ENCODE peak calls at places on chromosomes 5 and 9, in nine cellular contexts. B is K562, V is A549, K is GM12878, F is HCT116, U is SK-N-SH, Z is Panc1, D is HepG2, W is HL-60. Y is an unnamed sample.

GRCh38 chr9:133731876-133732321 is 6.3 kb downstream of the SARDH start:
- DNase-seq in V (peak; percentile 63), Z (no peak), K (no peak), W (no peak), D (peak; percentile 60), B (peak; percentile 61), U (peak; percentile 81), F (peak; percentile 49), Y (peak; percentile 83)

GRCh38 chr9:98101868-98102273 is 17.2 kb downstream of the TRIM14 start:
- DNase-seq in Z (no peak), D (no peak), F (no peak), U (no peak), V (no peak), W (peak; percentile 92), K (peak; percentile 99), B (no peak), Y (peak; percentile 62)

GRCh38 chr5:52748590-52748989 is 39.1 kb upstream of the ITGA1 start:
- DNase-seq in K (no peak), W (no peak), U (no peak), V (no peak), B (no peak), Z (no peak), F (no peak), D (no peak), Y (no peak)

GRCh38 chr5:12566441-12566840 is 662.2 kb upstream of the CTNND2 start:
- DNase-seq in U (no peak), B (no peak), D (no peak), V (no peak), F (no peak), K (no peak), Z (no peak), W (no peak), Y (no peak)

GRCh38 chr9:104774831-104775573 is 11.1 kb downstream of the NIPSNAP3B start:
- DNase-seq in K (peak; percentile 85), F (no peak), W (peak; percentile 77), V (no peak), U (no peak), B (peak; percentile 38), D (no peak), Z (no peak), Y (no peak)

GRCh38 chr5:56685503-56686217 is 129.7 kb upstream of the MAP3K1 start:
- DNase-seq in Z (no peak), F (no peak), W (no peak), B (no peak), D (no peak), K (no peak), V (no peak), U (no peak), Y (no peak)

GRCh38 chr5:174935854-174936474 is 211.6 kb downstream of the MSX2 start:
- DNase-seq in Z (peak; percentile 51), V (peak; percentile 57), B (peak; percentile 68), W (peak; percentile 13), K (no peak), U (peak; percentile 80), D (peak; percentile 37), F (peak; percentile 51), Y (peak; percentile 86)

GRCh38 chr5:144336619-144337018 is 165.9 kb downstream of the KCTD16 start:
- DNase-seq in K (no peak), F (no peak), W (no peak), V (no peak), U (no peak), Z (no peak), B (no peak), D (no peak), Y (no peak)

GRCh38 chr5:127011151-127011550 is 19.2 kb downstream of the MARCHF3 start:
- DNase-seq in D (no peak), Z (no peak), F (no peak), V (no peak), U (no peak), B (no peak), K (no peak), W (no peak), Y (no peak)

GRCh38 chr9:20984471-20984870 is 47.0 kb downstream of the HACD4 start:
- DNase-seq in Z (no peak), F (no peak), D (no peak), U (no peak), W (no peak), K (no peak), V (no peak), B (no peak), Y (no peak)

GRCh38 chr5:54285573-54286124 is 24.7 kb downstream of the ARL15 start:
- DNase-seq in F (no peak), Z (no peak), K (no peak), U (no peak), D (no peak), W (no peak), B (no peak), V (no peak), Y (peak; percentile 41)

GRCh38 chr5:63401434-63402046 is 560.7 kb downstream of the HTR1A start:
- DNase-seq in Z (peak; percentile 22), K (peak; percentile 1), U (peak; percentile 27), B (peak; percentile 38), F (peak; percentile 6), D (peak; percentile 35), V (peak; percentile 53), W (peak; percentile 7), Y (peak; percentile 79)

GRCh38 chr5:37005946-37006540 is 129.5 kb downstream of the NIPBL start:
- DNase-seq in V (peak; percentile 31), D (peak; percentile 7), F (peak; percentile 7), W (no peak), U (peak; percentile 28), Z (no peak), B (peak; percentile 17), K (no peak), Y (peak; percentile 29)

GRCh38 chr9:107730691-107731090 is 241.1 kb upstream of the KLF4 start:
- DNase-seq in U (no peak), D (no peak), K (no peak), F (no peak), Z (no peak), B (no peak), W (no peak), V (no peak), Y (no peak)
- TF ChIP-seq REST in U (no peak), D (no peak), K (no peak), F (no peak), Z (no peak), B (no peak), W (no peak), V (no peak), Y (no peak)

GRCh38 chr5:142753114-142753764 is 16.9 kb upstream of the ARHGAP26 start:
- DNase-seq in D (no peak), W (no peak), V (peak; percentile 17), U (no peak), Z (no peak), K (no peak), F (no peak), B (no peak), Y (no peak)
- TF ChIP-seq REST in D (no peak), W (no peak), V (no peak), U (no peak), Z (no peak), K (no peak), F (no peak), B (no peak), Y (no peak)

GRCh38 chr9:79765466-79765865 is 193.7 kb downstream of the TLE4 start:
- DNase-seq in V (no peak), W (no peak), U (no peak), D (no peak), K (no peak), Z (no peak), F (no peak), B (no peak), Y (no peak)
- TF ChIP-seq REST in V (no peak), W (no peak), U (no peak), D (no peak), K (no peak), Z (no peak), F (no peak), B (no peak), Y (no peak)

DNA sequence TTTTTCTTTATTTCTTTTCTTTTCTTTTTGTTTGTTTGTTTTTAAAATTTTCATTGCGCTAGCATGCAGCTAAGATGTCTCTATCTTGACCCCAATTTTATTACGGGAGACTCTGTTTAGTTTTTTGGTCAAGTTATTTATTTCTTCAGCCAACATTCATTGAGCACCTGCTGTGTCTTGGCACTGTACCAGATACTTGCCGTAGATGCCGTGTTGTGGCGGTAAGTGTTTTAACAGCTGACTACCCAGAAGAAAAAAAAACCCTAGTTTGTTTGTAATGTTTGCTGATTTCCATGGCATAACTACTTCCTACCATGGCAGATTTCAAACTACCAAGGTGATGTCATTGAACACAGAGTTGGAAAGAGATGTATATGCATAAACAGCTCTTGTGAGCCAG is 65.0 kb downstream of the UGCG start:
- DNase-seq in F (peak; percentile 19), W (no peak), K (no peak), U (no peak), B (no peak), V (peak; percentile 84), D (no peak), Z (peak; percentile 71), Y (no peak)
- TF ChIP-seq REST in F (no peak), W (no peak), K (no peak), U (no peak), B (no peak), V (no peak), D (no peak), Z (peak; percentile 17), Y (no peak)

GRCh38 chr5:541148-541887 is 17.1 kb upstream of the SLC9A3 start:
- DNase-seq in F (no peak), V (no peak), W (no peak), D (no peak), K (no peak), U (no peak), Z (no peak), B (peak; percentile 93), Y (peak; percentile 61)

GRCh38 chr5:538271-538771 is 14.1 kb upstream of the SLC9A3 start:
- DNase-seq in V (no peak), B (no peak), F (no peak), W (no peak), Z (no peak), K (no peak), D (no peak), U (no peak), Y (no peak)

GRCh38 chr5:538801-539468 is 14.7 kb upstream of the SLC9A3 start:
- DNase-seq in F (no peak), B (no peak), D (no peak), V (no peak), W (no peak), Z (no peak), K (no peak), U (no peak), Y (no peak)

GRCh38 chr5:540215-541147 is 16.2 kb upstream of the SLC9A3 start:
- DNase-seq in V (no peak), W (no peak), B (no peak), U (no peak), F (no peak), Z (no peak), D (no peak), K (no peak), Y (no peak)

GRCh38 chr5:539469-540214 is 15.4 kb upstream of the SLC9A3 start:
- DNase-seq in W (no peak), U (no peak), B (no peak), K (no peak), D (no peak), F (no peak), V (no peak), Z (no peak), Y (no peak)
- TF ChIP-seq REST in W (no peak), U (no peak), B (no peak), K (no peak), D (no peak), F (no peak), V (no peak), Z (no peak), Y (no peak)